ENCODE peak calls at places on chromosomes 3 and 15, in six cellular contexts. D, H, J, M, Z and U are unnamed samples.

GRCh38 chr3:48151807-48152427 is 36.3 kb downstream of the CDC25A start:
- DNase-seq in D (no peak), H (no peak), J (no peak), M (no peak), Z (no peak), U (no peak)

GRCh38 chr3:149162007-149162406 is 32.6 kb downstream of the HPS3 start:
- DNase-seq in D (no peak), H (no peak), J (no peak), M (no peak), Z (no peak), U (no peak)

GRCh38 chr3:159787191-159787590 is 201.4 kb upstream of the IL12A start:
- DNase-seq in D (no peak), H (no peak), J (peak), M (no peak), Z (no peak), U (no peak)

GRCh38 chr3:56347219-56347871 is 120.9 kb downstream of the ERC2 start:
- DNase-seq in D (no peak), H (peak), J (no peak), M (peak), Z (no peak), U (no peak)

GRCh38 chr15:70197945-70198361 is 100.2 kb upstream of the TLE3 start:
- DNase-seq in D (no peak), H (no peak), J (peak), M (peak), Z (no peak), U (no peak)

GRCh38 chr3:25454411-25454927 is 26.4 kb downstream of the RARB start:
- DNase-seq in D (no peak), H (no peak), J (no peak), M (no peak), Z (no peak), U (no peak)

GRCh38 chr3:60175680-60176079 is 1075.6 kb downstream of the FHIT start:
- DNase-seq in D (no peak), H (no peak), J (no peak), M (no peak), Z (no peak), U (no peak)

GRCh38 chr3:53846134-53846850 is at the start of the genes CHDH and IL17RB:
- DNase-seq in D (peak), H (peak), J (peak), M (peak), Z (peak), U (no peak)

GRCh38 chr15:38564557-38565286 is at the start of gene RASGRP1:
- DNase-seq in D (peak), H (peak), J (peak), M (peak), Z (peak), U (no peak)

GRCh38 chr3:124428372-124429128 is 301.7 kb upstream of the UMPS start:
- DNase-seq in D (no peak), H (no peak), J (no peak), M (no peak), Z (no peak), U (no peak)

GRCh38 chr15:43518073-43518761 is 809 bp downstream of the MAP1A start:
- DNase-seq in D (peak), H (peak), J (no peak), M (no peak), Z (no peak), U (peak)

GRCh38 chr15:68576253-68577236 is 2.2 kb upstream of the CORO2B start:
- DNase-seq in D (no peak), H (no peak), J (no peak), M (no peak), Z (no peak), U (no peak)

GRCh38 chr15:68578960-68579935 is at the start of gene CORO2B:
- DNase-seq in D (peak), H (peak), J (peak), M (no peak), Z (peak), U (no peak)

GRCh38 chr15:68580883-68581155 is 2.0 kb downstream of the CORO2B start:
- DNase-seq in D (no peak), H (no peak), J (no peak), M (no peak), Z (no peak), U (no peak)

GRCh38 chr15:68580026-68580882 is 1.5 kb downstream of the CORO2B start:
- DNase-seq in D (no peak), H (no peak), J (no peak), M (no peak), Z (peak), U (peak)

GRCh38 chr15:68578175-68578959 is 426 bp upstream of the CORO2B start:
- DNase-seq in D (peak), H (peak), J (peak), M (peak), Z (peak), U (peak)
- TF ChIP-seq CTCF in D (peak), H (peak), J (peak), M (peak), Z (peak), U (peak)

GRCh38 chr15:79896634-79897379 is at the start of gene MTHFS:
- DNase-seq in D (peak), H (peak), J (peak), M (peak), Z (peak), U (peak)
- TF ChIP-seq CTCF in D (peak), H (peak), J (peak), M (peak), Z (peak), U (peak)

DNA sequence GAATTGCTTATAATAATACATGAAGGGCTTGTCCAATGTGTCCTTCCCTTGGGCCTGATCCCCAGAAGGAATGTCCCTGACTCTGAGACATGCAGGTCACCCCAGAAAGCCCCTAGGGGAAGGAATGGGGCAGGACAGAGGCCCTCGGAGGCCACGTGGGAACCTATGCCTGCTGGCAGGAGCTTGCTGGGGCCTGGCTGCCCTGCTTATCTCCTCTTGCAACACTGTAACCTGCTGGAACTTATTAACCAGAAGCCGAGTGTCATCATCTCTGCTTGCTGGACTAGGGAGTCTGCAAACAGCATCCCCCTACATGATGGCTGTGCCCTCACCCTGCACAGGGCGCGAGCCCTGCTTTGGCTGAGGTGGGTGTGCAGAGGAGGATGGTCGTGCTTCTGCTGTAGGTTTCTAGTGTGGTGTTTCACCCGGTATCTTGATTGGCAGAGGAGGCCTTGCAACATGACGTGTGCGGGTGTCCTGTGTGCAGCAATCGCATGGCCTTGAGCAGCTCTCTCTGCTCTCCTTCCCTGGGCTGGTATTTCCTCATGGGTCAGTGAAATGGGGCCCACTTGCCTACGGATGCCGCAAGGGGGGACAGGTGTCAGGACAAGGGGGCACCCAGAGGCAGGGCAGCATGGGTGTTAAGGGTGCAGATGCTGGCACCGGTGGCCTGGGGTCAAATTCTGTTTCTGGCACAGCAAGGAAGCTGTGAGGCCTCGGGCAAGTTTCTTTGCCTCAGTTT is 5.0 kb downstream of the CHST13 start:
- DNase-seq in D (no peak), H (no peak), J (no peak), M (no peak), Z (peak), U (no peak)
- TF ChIP-seq CTCF in D (no peak), H (peak), J (no peak), M (no peak), Z (peak), U (peak)

GRCh38 chr3:182255095-182255600 is 538.2 kb upstream of the ATP11B start:
- DNase-seq in D (no peak), H (no peak), J (no peak), M (no peak), Z (no peak), U (no peak)

GRCh38 chr3:182259579-182259978 is 533.7 kb upstream of the ATP11B start:
- DNase-seq in D (peak), H (peak), J (no peak), M (peak), Z (peak), U (no peak)

GRCh38 chr3:182261084-182261483 is 532.2 kb upstream of the ATP11B start:
- DNase-seq in D (no peak), H (no peak), J (no peak), M (no peak), Z (no peak), U (no peak)

GRCh38 chr3:182257361-182257760 is 535.9 kb upstream of the ATP11B start:
- DNase-seq in D (no peak), H (no peak), J (no peak), M (no peak), Z (no peak), U (no peak)

GRCh38 chr3:182258538-182259177 is 534.6 kb upstream of the ATP11B start:
- DNase-seq in D (no peak), H (no peak), J (peak), M (no peak), Z (no peak), U (no peak)
- TF ChIP-seq CTCF in D (peak), H (peak), J (peak), M (peak), Z (peak), U (no peak)

DNA sequence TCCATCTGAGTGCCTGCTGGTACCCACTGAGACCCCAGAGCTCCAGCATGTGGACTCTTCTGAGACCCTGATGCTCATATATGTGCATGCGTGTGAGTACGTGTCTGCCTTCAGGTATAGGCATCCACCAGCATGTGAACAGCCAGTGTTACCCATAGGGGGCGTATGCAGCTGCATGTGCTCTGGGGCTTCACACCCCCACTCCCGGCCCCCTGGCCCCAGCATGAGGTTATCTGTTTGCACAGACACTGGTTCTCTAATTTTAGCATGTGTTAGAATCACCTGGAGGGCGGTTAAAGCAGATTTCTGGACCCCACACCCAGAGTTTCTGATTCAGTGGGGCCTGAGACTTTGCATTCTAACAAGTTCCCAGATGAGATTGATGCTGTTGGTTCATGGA is 824 bp upstream of the CILP start:
- DNase-seq in D (no peak), H (peak), J (no peak), M (no peak), Z (no peak), U (no peak)
- TF ChIP-seq CTCF in D (peak), H (peak), J (no peak), M (no peak), Z (peak), U (peak)